ENCODE peak calls at places on chromosomes 6 and 20, in four cellular contexts. P, K, O and A are unnamed samples. For H3K36me3, the result is how much of the 10 kb centered on the place peaks cover.

GRCh38 chr20:63837475-63837874 is 6.4 kb upstream of the ZBTB46 start:
- DNase-seq in P (no peak), K (no peak), O (no peak), A (peak)

GRCh38 chr6:88380083-88380482 is 213.9 kb upstream of the CNR1 start:
- DNase-seq in P (no peak), K (no peak), O (peak), A (peak)

GRCh38 chr6:57147955-57148858 is 23.9 kb upstream of the BAG2 start:
- DNase-seq in P (no peak), K (no peak), O (no peak), A (no peak)

GRCh38 chr6:121963826-121964225 is 435.6 kb upstream of the HSF2 start:
- DNase-seq in P (no peak), K (no peak), O (no peak), A (no peak)

GRCh38 chr6:6686748-6687601 is 98.5 kb downstream of the LY86 start:
- DNase-seq in P (peak), K (peak), O (no peak), A (peak)

GRCh38 chr6:149346075-149346474 is 28.6 kb downstream of the TAB2 start:
- DNase-seq in P (no peak), K (no peak), O (no peak), A (no peak)

GRCh38 chr6:162532283-162533008 is 195.1 kb downstream of the PRKN start:
- DNase-seq in P (no peak), K (no peak), O (no peak), A (no peak)

GRCh38 chr6:134980846-134981245 is 30.9 kb upstream of the ALDH8A1 start:
- DNase-seq in P (no peak), K (no peak), O (no peak), A (no peak)

GRCh38 chr6:35544748-35545361 is 32.2 kb upstream of the TULP1 start:
- DNase-seq in P (no peak), K (no peak), O (no peak), A (peak)

GRCh38 chr6:49423817-49424216 is 39.2 kb downstream of the MMUT start:
- DNase-seq in P (no peak), K (no peak), O (no peak), A (peak)

GRCh38 chr6:25503686-25504085 is 148.3 kb upstream of the SCGN start:
- DNase-seq in P (no peak), K (no peak), O (no peak), A (no peak)

GRCh38 chr20:63008541-63009043 is 1.8 kb upstream of the BHLHE23 start:
- DNase-seq in P (no peak), K (no peak), O (no peak), A (no peak)

GRCh38 chr6:85864453-85865401 is 222.0 kb upstream of the SYNCRIP start:
- DNase-seq in P (no peak), K (no peak), O (peak), A (peak)

GRCh38 chr20:57392512-57393271 is 1.5 kb downstream of the RBM38 start:
- DNase-seq in P (peak), K (no peak), O (no peak), A (no peak)

GRCh38 chr6:166598441-166599138 is 12.1 kb upstream of the RAMACL start:
- DNase-seq in P (no peak), K (no peak), O (peak), A (peak)

GRCh38 chr6:36599791-36600209 is 5.6 kb downstream of the SRSF3 start:
- DNase-seq in P (no peak), K (no peak), O (peak), A (peak)

GRCh38 chr6:152091851-152092341 is 284.4 kb downstream of the ESR1 start:
- DNase-seq in P (no peak), K (no peak), O (peak), A (peak)

GRCh38 chr20:9966966-9967365 is 67.8 kb upstream of the ANKEF1 start:
- DNase-seq in P (no peak), K (no peak), O (no peak), A (peak)

GRCh38 chr6:6930223-6930880 is 177.4 kb upstream of the RREB1 start:
- DNase-seq in P (no peak), K (no peak), O (no peak), A (no peak)

GRCh38 chr6:45946352-45946751 is 69.3 kb downstream of the CLIC5 start:
- DNase-seq in P (no peak), K (no peak), O (peak), A (no peak)

GRCh38 chr6:37025621-37026466 is 20.4 kb downstream of the FGD2 start:
- DNase-seq in P (peak), K (no peak), O (no peak), A (no peak)

GRCh38 chr6:167788531-167788903 is 38.2 kb upstream of the AFDN start:
- DNase-seq in P (no peak), K (no peak), O (no peak), A (no peak)
- TF ChIP-seq CTCF in P (no peak), K (no peak), O (no peak), A (no peak)

DNA sequence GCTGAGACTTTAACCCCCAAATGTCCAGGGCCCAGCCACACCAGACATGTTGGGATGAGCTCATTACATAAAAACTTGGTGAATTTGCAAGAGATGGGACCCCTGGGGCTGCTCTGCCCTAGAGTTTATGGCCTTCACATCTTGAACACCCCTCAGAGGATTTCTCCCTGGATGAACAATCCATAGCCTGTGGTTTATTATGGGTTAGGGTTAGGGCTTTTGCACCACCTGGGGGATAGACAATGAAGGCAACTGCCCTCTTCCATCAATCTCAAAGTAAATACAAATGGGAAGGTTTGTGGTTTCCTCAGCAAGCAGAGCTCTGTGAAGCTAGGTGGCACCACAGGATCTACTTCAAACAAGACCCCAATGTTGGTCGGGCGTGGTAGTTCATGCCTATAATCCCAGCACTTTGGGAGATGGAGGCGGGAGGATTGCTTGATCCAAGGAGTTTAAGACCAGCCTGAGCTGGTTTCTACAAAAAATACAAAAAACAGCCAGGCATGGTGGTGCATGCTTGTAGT is 17.4 kb downstream of the SPINT3 start:
- DNase-seq in P (no peak), K (no peak), O (no peak), A (no peak)
- H3K36me3 ChIP-seq in P (under half), K (under half), O (under half), A (under half)

GRCh38 chr6:141326426-141326825 is 806.3 kb upstream of the GJE1 start:
- DNase-seq in P (no peak), K (peak), O (peak), A (peak)
- H3K4me3 ChIP-seq in P (no peak), K (peak), O (peak), A (no peak)

GRCh38 chr6:33481192-33481591 is 26.8 kb downstream of the ZBTB9 start:
- DNase-seq in P (no peak), K (peak), O (no peak), A (peak)
- TF ChIP-seq CTCF in P (no peak), K (no peak), O (no peak), A (no peak)

GRCh38 chr20:47250360-47250759 is 106.1 kb downstream of the ZMYND8 start:
- DNase-seq in P (no peak), K (no peak), O (no peak), A (no peak)

GRCh38 chr20:47246061-47246460 is 110.4 kb downstream of the ZMYND8 start:
- DNase-seq in P (no peak), K (no peak), O (no peak), A (no peak)

GRCh38 chr20:47248448-47248966 is 108.0 kb downstream of the ZMYND8 start:
- DNase-seq in P (no peak), K (no peak), O (no peak), A (no peak)

GRCh38 chr20:47249913-47250312 is 106.6 kb downstream of the ZMYND8 start:
- DNase-seq in P (no peak), K (no peak), O (no peak), A (no peak)

GRCh38 chr20:47247972-47248371 is 108.5 kb downstream of the ZMYND8 start:
- DNase-seq in P (no peak), K (no peak), O (no peak), A (no peak)
- H3K36me3 ChIP-seq in P (under half), K (under half), O (under half), A (half or more)

GRCh38 chr20:32070282-32070681 is 18.2 kb downstream of the HCK start:
- DNase-seq in P (no peak), K (no peak), O (no peak), A (no peak)
- H3K4me3 ChIP-seq in P (no peak), K (no peak), O (no peak), A (no peak)